ENCODE peak calls at places on chromosomes 11 and 22, in four cellular contexts. One of them, this sample, is unnamed.

GRCh38 chr11:19646921-19647320 is 65.7 kb upstream of the NAV2 start:
- DNase-seq in thoracic aorta: no peak
- DNase-seq in activated CD4-positive, alpha-beta memory T cell treated with anti-CD3 and anti-CD28 coated beads, Interleukin-2, amount 10 ng/mL, durations not matched to agents 7 days and 5 days: no peak
- DNase-seq in osteoblast: peak; percentile 89
- DNase-seq in this sample: peak; percentile 48

GRCh38 chr22:37546436-37547248 is 13.6 kb upstream of the CDC42EP1 start:
- DNase-seq in thoracic aorta: no peak
- DNase-seq in osteoblast: peak; percentile 92
- DNase-seq in activated CD4-positive, alpha-beta memory T cell treated with anti-CD3 and anti-CD28 coated beads, Interleukin-2, amount 10 ng/mL, durations not matched to agents 7 days and 5 days: no peak
- DNase-seq in this sample: no peak

GRCh38 chr11:64619196-64619595 is 28.2 kb downstream of the SLC22A12 start:
- DNase-seq in activated CD4-positive, alpha-beta memory T cell treated with anti-CD3 and anti-CD28 coated beads, Interleukin-2, amount 10 ng/mL, durations not matched to agents 7 days and 5 days: no peak
- DNase-seq in osteoblast: no peak
- DNase-seq in thoracic aorta: no peak
- DNase-seq in this sample: no peak

GRCh38 chr11:64523456-64524187 is 67.4 kb upstream of the SLC22A12 start:
- DNase-seq in activated CD4-positive, alpha-beta memory T cell treated with anti-CD3 and anti-CD28 coated beads, Interleukin-2, amount 10 ng/mL, durations not matched to agents 7 days and 5 days: no peak
- DNase-seq in thoracic aorta: no peak
- DNase-seq in osteoblast: no peak
- DNase-seq in this sample: no peak

GRCh38 chr11:117941163-117941707 is 12.0 kb upstream of the TMPRSS13 start:
- DNase-seq in osteoblast: peak; percentile 34
- DNase-seq in thoracic aorta: no peak
- DNase-seq in activated CD4-positive, alpha-beta memory T cell treated with anti-CD3 and anti-CD28 coated beads, Interleukin-2, amount 10 ng/mL, durations not matched to agents 7 days and 5 days: no peak
- DNase-seq in this sample: no peak

GRCh38 chr11:69912911-69913451 is 93.8 kb upstream of the FGF3 start:
- DNase-seq in activated CD4-positive, alpha-beta memory T cell treated with anti-CD3 and anti-CD28 coated beads, Interleukin-2, amount 10 ng/mL, durations not matched to agents 7 days and 5 days: no peak
- DNase-seq in thoracic aorta: no peak
- DNase-seq in osteoblast: peak; percentile 87
- DNase-seq in this sample: no peak

GRCh38 chr22:48146426-48146825 is 1384.0 kb downstream of the TBC1D22A start:
- DNase-seq in thoracic aorta: no peak
- DNase-seq in activated CD4-positive, alpha-beta memory T cell treated with anti-CD3 and anti-CD28 coated beads, Interleukin-2, amount 10 ng/mL, durations not matched to agents 7 days and 5 days: no peak
- DNase-seq in osteoblast: no peak
- DNase-seq in this sample: no peak

GRCh38 chr11:119049081-119049480 is 7.9 kb downstream of the HYOU1 start:
- DNase-seq in thoracic aorta: no peak
- DNase-seq in activated CD4-positive, alpha-beta memory T cell treated with anti-CD3 and anti-CD28 coated beads, Interleukin-2, amount 10 ng/mL, durations not matched to agents 7 days and 5 days: no peak
- DNase-seq in osteoblast: peak; percentile 42
- DNase-seq in this sample: no peak

GRCh38 chr11:119729581-119730346 is 764 bp upstream of the NECTIN1 start:
- DNase-seq in osteoblast: peak; percentile 97
- DNase-seq in thoracic aorta: peak; percentile 21
- DNase-seq in activated CD4-positive, alpha-beta memory T cell treated with anti-CD3 and anti-CD28 coated beads, Interleukin-2, amount 10 ng/mL, durations not matched to agents 7 days and 5 days: no peak
- DNase-seq in this sample: peak; percentile 50

GRCh38 chr22:39482768-39483167 is 19.3 kb upstream of the MIEF1 start:
- DNase-seq in activated CD4-positive, alpha-beta memory T cell treated with anti-CD3 and anti-CD28 coated beads, Interleukin-2, amount 10 ng/mL, durations not matched to agents 7 days and 5 days: no peak
- DNase-seq in osteoblast: peak; percentile 86
- DNase-seq in thoracic aorta: no peak
- DNase-seq in this sample: no peak

This sample was measured in tibial nerve.